ENCODE peak calls at places on chromosomes 5 and 9, in four cellular contexts. H is GM12878, I is K562, C is HepG2. J is an unnamed sample.

GRCh38 chr9:112069318-112070169 is 105.6 kb downstream of the SUSD1 start:
- DNase-seq in C (peak), I (peak), H (peak), J (no peak)

GRCh38 chr5:157294692-157295091 is 28.8 kb downstream of the CYFIP2 start:
- DNase-seq in H (no peak), I (no peak), C (no peak), J (no peak)

GRCh38 chr5:73482383-73483193 is 15.7 kb upstream of the BTF3 start:
- DNase-seq in I (peak), H (no peak), C (no peak), J (no peak)

GRCh38 chr5:159912033-159912800 is 4.1 kb upstream of the ADRA1B start:
- DNase-seq in H (no peak), I (no peak), C (no peak), J (no peak)

GRCh38 chr5:132000677-132001453 is 10.6 kb downstream of the ACSL6 start:
- DNase-seq in H (no peak), I (no peak), C (peak), J (no peak)

GRCh38 chr5:72082048-72082447 is 25.2 kb upstream of the MAP1B start:
- DNase-seq in H (no peak), C (no peak), I (no peak), J (no peak)

GRCh38 chr9:70589571-70590263 is 175.3 kb upstream of the KLF9 start:
- DNase-seq in C (no peak), H (no peak), I (no peak), J (no peak)

GRCh38 chr9:15543033-15543791 is 9.6 kb upstream of the CCDC171 start:
- DNase-seq in H (no peak), C (no peak), I (no peak), J (no peak)

GRCh38 chr9:118569151-118569550 is 800.1 kb downstream of the BRINP1 start:
- DNase-seq in H (no peak), I (no peak), C (no peak), J (no peak)
- TF ChIP-seq USF2 in H (no peak), I (no peak), C (no peak), J (no peak)

GRCh38 chr9:101727621-101728524 is 10.6 kb downstream of the GRIN3A start:
- DNase-seq in I (peak), C (peak), H (no peak), J (peak)
- TF ChIP-seq CBFB in I (no peak), C (no peak), H (no peak), J (no peak)

GRCh38 chr5:103424008-103424407 is 138.6 kb downstream of the NUDT12 start:
- DNase-seq in C (no peak), H (no peak), I (no peak), J (no peak)
- TF ChIP-seq USF2 in C (no peak), H (no peak), I (no peak), J (no peak)

GRCh38 chr9:81379655-81380054 is 309.7 kb downstream of the TLE1 start:
- DNase-seq in H (no peak), I (no peak), C (no peak), J (no peak)
- TF ChIP-seq CBFB in H (no peak), I (no peak), C (no peak), J (no peak)

DNA sequence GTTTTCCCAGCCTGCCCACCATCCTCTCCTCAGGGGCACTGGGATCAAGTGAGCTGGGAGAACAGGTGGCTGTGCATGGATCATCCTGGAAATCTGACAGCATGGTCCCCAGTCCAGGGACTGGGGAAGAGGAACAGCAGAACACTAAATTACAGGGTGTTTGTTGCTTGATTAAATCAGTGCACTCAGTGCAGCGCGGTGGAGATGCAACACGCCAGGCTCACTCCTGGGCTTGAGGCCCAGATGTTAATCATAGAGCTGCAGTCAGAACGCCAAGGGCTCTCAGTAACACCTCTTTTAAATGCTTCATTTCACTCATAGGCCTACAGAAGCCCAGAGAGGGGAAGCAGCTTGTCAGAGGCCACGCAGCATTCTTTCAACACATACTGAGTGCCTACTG is 14.2 kb upstream of the LARP1 start:
- DNase-seq in C (no peak), H (no peak), I (no peak), J (no peak)
- TF ChIP-seq USF2 in C (no peak), H (no peak), I (no peak), J (no peak)

DNA sequence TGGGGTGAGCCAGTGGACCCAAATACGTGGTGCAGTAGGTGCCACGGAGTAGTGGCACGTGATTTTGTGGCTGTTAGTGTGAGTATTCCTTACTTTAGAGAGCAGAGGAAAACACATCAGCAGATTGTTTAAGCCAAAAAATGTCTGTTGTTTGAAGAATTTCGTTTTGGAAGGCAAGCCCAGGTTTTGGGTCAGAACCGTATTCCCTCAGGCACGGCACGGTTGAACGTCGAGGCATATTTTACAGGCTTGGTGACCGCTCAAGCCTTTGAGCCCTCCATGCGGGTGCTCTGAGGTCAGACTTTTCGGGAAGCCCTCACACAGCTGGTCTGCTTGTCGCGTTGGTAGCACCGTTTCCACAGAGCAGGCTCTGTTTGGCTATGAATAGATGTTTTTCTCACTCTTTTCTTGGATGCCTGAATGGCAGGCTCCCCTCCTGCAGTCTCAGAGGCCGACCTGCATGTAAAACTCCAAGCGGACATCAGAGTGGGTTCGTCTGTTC is 27.2 kb downstream of the NEK6 start:
- DNase-seq in C (no peak), H (no peak), I (no peak), J (no peak)
- TF ChIP-seq CBFB in C (no peak), H (no peak), I (no peak), J (no peak)

GRCh38 chr5:61256474-61256873 is 75.6 kb upstream of the ZSWIM6 start:
- DNase-seq in H (no peak), I (no peak), C (no peak), J (no peak)
- TF ChIP-seq USF2 in H (no peak), I (no peak), C (no peak), J (no peak)

GRCh38 chr5:40615586-40616193 is 64.0 kb upstream of the PTGER4 start:
- DNase-seq in C (no peak), I (no peak), H (no peak), J (no peak)
- TF ChIP-seq CBFB in C (no peak), I (no peak), H (no peak), J (no peak)